ENCODE peak calls at places on chromosomes 6 and 20, in seven cellular contexts. One of them, this sample, is unnamed.

GRCh38 chr6:163415620-163416379 is 1.3 kb downstream of the QKI start:
- DNase-seq in left cardiac atrium: peak
- DNase-seq in kidney: peak
- DNase-seq in Calu3: no peak
- DNase-seq in cardiac fibroblast: peak
- DNase-seq in stimulated activated CD4-positive, alpha-beta T cell treated with anti-CD3 and anti-CD28 coated beads, Interleukin-1b, Interleukin-23, amount 100 ng/mL, for 24 hours: no peak
- DNase-seq in naive B cell: peak
- DNase-seq in this sample: peak

GRCh38 chr6:23016701-23017100 is 447.3 kb downstream of the HDGFL1 start:
- DNase-seq in kidney: no peak
- DNase-seq in left cardiac atrium: no peak
- DNase-seq in Calu3: no peak
- DNase-seq in naive B cell: no peak
- DNase-seq in stimulated activated CD4-positive, alpha-beta T cell treated with anti-CD3 and anti-CD28 coated beads, Interleukin-1b, Interleukin-23, amount 100 ng/mL, for 24 hours: no peak
- DNase-seq in cardiac fibroblast: no peak
- DNase-seq in this sample: no peak

GRCh38 chr6:5592911-5593519 is 331.7 kb downstream of the FARS2 start:
- DNase-seq in Calu3: no peak
- DNase-seq in stimulated activated CD4-positive, alpha-beta T cell treated with anti-CD3 and anti-CD28 coated beads, Interleukin-1b, Interleukin-23, amount 100 ng/mL, for 24 hours: no peak
- DNase-seq in naive B cell: no peak
- DNase-seq in left cardiac atrium: no peak
- DNase-seq in cardiac fibroblast: no peak
- DNase-seq in kidney: no peak
- DNase-seq in this sample: no peak

GRCh38 chr20:21184810-21185209 is 58.9 kb downstream of the KIZ start:
- DNase-seq in Calu3: no peak
- DNase-seq in cardiac fibroblast: peak
- DNase-seq in naive B cell: no peak
- DNase-seq in kidney: no peak
- DNase-seq in left cardiac atrium: no peak
- DNase-seq in stimulated activated CD4-positive, alpha-beta T cell treated with anti-CD3 and anti-CD28 coated beads, Interleukin-1b, Interleukin-23, amount 100 ng/mL, for 24 hours: no peak
- DNase-seq in this sample: peak

GRCh38 chr6:41626917-41627316 is 11.4 kb upstream of the MDFI start:
- DNase-seq in left cardiac atrium: no peak
- DNase-seq in cardiac fibroblast: peak
- DNase-seq in kidney: no peak
- DNase-seq in naive B cell: no peak
- DNase-seq in Calu3: no peak
- DNase-seq in stimulated activated CD4-positive, alpha-beta T cell treated with anti-CD3 and anti-CD28 coated beads, Interleukin-1b, Interleukin-23, amount 100 ng/mL, for 24 hours: no peak
- DNase-seq in this sample: peak

GRCh38 chr6:37741757-37742400 is 44.2 kb upstream of the MDGA1 start:
- DNase-seq in Calu3: peak
- DNase-seq in kidney: no peak
- DNase-seq in stimulated activated CD4-positive, alpha-beta T cell treated with anti-CD3 and anti-CD28 coated beads, Interleukin-1b, Interleukin-23, amount 100 ng/mL, for 24 hours: no peak
- DNase-seq in left cardiac atrium: no peak
- DNase-seq in naive B cell: no peak
- DNase-seq in cardiac fibroblast: peak
- DNase-seq in this sample: no peak

GRCh38 chr20:60037120-60037499 is 78.9 kb downstream of the CDH26 start:
- DNase-seq in Calu3: peak
- DNase-seq in left cardiac atrium: no peak
- DNase-seq in kidney: no peak
- DNase-seq in stimulated activated CD4-positive, alpha-beta T cell treated with anti-CD3 and anti-CD28 coated beads, Interleukin-1b, Interleukin-23, amount 100 ng/mL, for 24 hours: no peak
- DNase-seq in naive B cell: no peak
- DNase-seq in cardiac fibroblast: no peak
- DNase-seq in this sample: peak

GRCh38 chr6:15994814-15995459 is 133.9 kb upstream of the MYLIP start:
- DNase-seq in cardiac fibroblast: no peak
- DNase-seq in left cardiac atrium: no peak
- DNase-seq in Calu3: no peak
- DNase-seq in naive B cell: no peak
- DNase-seq in stimulated activated CD4-positive, alpha-beta T cell treated with anti-CD3 and anti-CD28 coated beads, Interleukin-1b, Interleukin-23, amount 100 ng/mL, for 24 hours: no peak
- DNase-seq in kidney: no peak
- DNase-seq in this sample: no peak

This sample was measured in bronchial epithelial cell.